ENCODE peak calls at places on chromosomes 12 and 14, in four cellular contexts. E, T, S and W are unnamed samples. For H3K4me1, the result is how much of the 10 kb centered on the place peaks cover.

GRCh38 chr12:51307655-51308593 is 16.1 kb downstream of the BIN2 start:
- DNase-seq in E (peak), T (no peak), S (no peak), W (no peak)

GRCh38 chr12:95258146-95258545 is 40.5 kb downstream of the VEZT start:
- DNase-seq in E (peak), T (no peak), S (no peak), W (no peak)

GRCh38 chr14:77084991-77085390 is 13.1 kb upstream of the CIPC start:
- DNase-seq in E (no peak), T (no peak), S (no peak), W (no peak)

GRCh38 chr12:2930865-2931264 is 28.3 kb upstream of the TEAD4 start:
- DNase-seq in E (no peak), T (no peak), S (no peak), W (no peak)

GRCh38 chr14:31596691-31597090 is 35.5 kb downstream of the NUBPL start:
- DNase-seq in E (peak), T (no peak), S (no peak), W (no peak)

GRCh38 chr14:98548071-98548686 is 723.8 kb downstream of the BCL11B start:
- DNase-seq in E (no peak), T (no peak), S (no peak), W (no peak)

GRCh38 chr12:48177985-48178384 is 5.5 kb upstream of the CCDC184 start:
- DNase-seq in E (no peak), T (no peak), S (no peak), W (no peak)

GRCh38 chr12:20250761-20251160 is 117.6 kb upstream of the PDE3A start:
- DNase-seq in E (no peak), T (no peak), S (no peak), W (no peak)

GRCh38 chr14:105023144-105023543 is 2.3 kb upstream of the CDCA4 start:
- DNase-seq in E (no peak), T (no peak), S (no peak), W (no peak)

GRCh38 chr14:21317433-21317832 is 37.5 kb downstream of the RPGRIP1 start:
- DNase-seq in E (no peak), T (no peak), S (no peak), W (no peak)

GRCh38 chr12:124916370-124917134 is 2.1 kb upstream of the UBC start:
- DNase-seq in E (peak), T (peak), S (peak), W (peak)

GRCh38 chr14:80485764-80486163 is 274.5 kb upstream of the DIO2 start:
- DNase-seq in E (peak), T (no peak), S (no peak), W (no peak)

GRCh38 chr12:115320967-115321366 is 637.0 kb upstream of the TBX3 start:
- DNase-seq in E (no peak), T (no peak), S (no peak), W (no peak)

GRCh38 chr14:98958048-98959031 is 313.7 kb downstream of the BCL11B start:
- DNase-seq in E (no peak), T (no peak), S (no peak), W (no peak)

GRCh38 chr12:3148366-3149000 is 71.3 kb downstream of the TSPAN9 start:
- DNase-seq in E (peak), T (no peak), S (peak), W (no peak)

GRCh38 chr12:65868133-65868705 is 43.9 kb downstream of the HMGA2 start:
- DNase-seq in E (peak), T (no peak), S (no peak), W (no peak)

GRCh38 chr14:105322791-105323556 is 8.4 kb downstream of the PACS2 start:
- DNase-seq in E (no peak), T (no peak), S (no peak), W (no peak)

GRCh38 chr12:127425474-127425873 is 841.5 kb upstream of the TMEM132C start:
- DNase-seq in E (no peak), T (no peak), S (no peak), W (no peak)

GRCh38 chr12:42946776-42947435 is 357.4 kb upstream of the PRICKLE1 start:
- DNase-seq in E (no peak), T (no peak), S (no peak), W (no peak)

GRCh38 chr14:93012516-93013367 is 89.8 kb downstream of the CHGA start:
- DNase-seq in E (no peak), T (no peak), S (no peak), W (no peak)

GRCh38 chr12:7638064-7638763 is 27.5 kb downstream of the APOBEC1 start:
- DNase-seq in E (no peak), T (no peak), S (no peak), W (no peak)

GRCh38 chr14:104224516-104225281 is 86.3 kb downstream of the KIF26A start:
- DNase-seq in E (no peak), T (no peak), S (peak), W (peak)

GRCh38 chr14:100623961-100624360 is 36.7 kb upstream of the BEGAIN start:
- DNase-seq in E (no peak), T (no peak), S (no peak), W (peak)

GRCh38 chr12:62912644-62913043 is 22.3 kb downstream of the PPM1H start:
- DNase-seq in E (no peak), T (no peak), S (no peak), W (no peak)

GRCh38 chr12:88391556-88391955 is 188.7 kb downstream of the KITLG start:
- DNase-seq in E (peak), T (no peak), S (no peak), W (no peak)

DNA sequence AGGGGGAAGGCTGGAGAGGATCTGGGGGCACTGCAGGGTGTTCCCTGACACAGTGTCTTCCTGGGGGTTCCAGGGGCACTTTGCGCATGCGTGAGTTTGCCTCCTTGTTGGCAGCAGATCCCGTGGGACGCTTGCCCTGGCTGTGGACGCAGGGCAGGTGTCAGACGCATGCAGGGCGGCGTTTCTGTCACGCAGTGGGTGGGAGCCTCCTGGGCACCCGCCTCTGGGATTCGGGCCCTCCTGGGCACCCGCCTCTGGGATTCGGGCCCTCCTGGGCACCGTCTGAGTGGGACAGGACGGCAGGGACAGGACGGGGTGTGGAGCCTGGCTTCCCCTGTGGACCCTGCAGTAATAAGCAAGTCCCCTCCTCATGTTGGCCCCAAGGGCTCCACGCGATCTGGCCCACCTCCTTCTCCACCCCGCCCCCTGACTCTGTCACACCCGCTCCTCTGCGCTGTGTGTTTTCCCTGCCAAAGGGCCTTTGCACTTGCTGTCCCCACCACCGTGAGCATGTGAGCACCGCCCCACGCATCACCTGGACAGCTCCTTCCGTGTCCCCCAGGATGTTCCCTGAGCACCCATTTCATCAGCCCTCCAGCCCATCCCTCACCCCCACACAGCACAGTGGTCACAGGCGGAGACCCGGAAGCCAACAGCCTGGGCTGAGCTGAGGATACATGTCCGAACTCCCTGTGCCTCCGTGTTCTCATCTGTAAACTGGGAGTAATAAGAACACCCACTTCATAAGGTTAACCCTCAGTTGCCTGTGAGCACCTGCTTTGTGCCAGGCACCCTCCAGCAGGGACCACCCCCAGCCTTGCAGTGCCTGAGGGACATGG is 4.4 kb downstream of the MMP17 start:
- DNase-seq in E (peak), T (no peak), S (peak), W (peak)
- TF ChIP-seq POLR2A in E (no peak), T (no peak), S (no peak), W (no peak)

GRCh38 chr14:90804776-90805391 is 11.3 kb downstream of the TTC7B start:
- DNase-seq in E (no peak), T (no peak), S (no peak), W (no peak)
- H3K27ac ChIP-seq in E (no peak), T (no peak), S (no peak), W (no peak)

DNA sequence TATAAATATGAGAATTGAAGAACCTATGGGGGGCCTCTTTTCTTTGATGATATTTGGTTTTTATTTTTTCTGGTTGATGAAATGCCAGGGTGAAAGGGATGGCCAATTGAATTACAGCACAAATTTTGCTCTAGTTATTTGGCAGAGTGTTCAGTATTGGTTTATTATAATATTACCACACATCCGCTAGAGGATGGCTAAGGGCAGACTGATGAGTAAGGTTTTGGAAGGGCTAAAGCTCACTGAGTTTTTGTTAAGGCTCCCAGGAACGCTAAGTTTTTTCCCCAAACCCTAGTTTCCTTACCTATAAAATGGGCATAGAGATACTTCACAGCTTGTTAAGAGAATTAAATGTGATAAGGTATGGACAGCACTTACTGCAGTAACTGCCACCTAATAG is 34.3 kb upstream of the LRRC10 start:
- DNase-seq in E (peak), T (no peak), S (no peak), W (no peak)
- H3K4me1 ChIP-seq in E (under half), T (under half), S (under half), W (under half)

GRCh38 chr12:112937741-112938719 is at the start of gene OAS3:
- DNase-seq in E (peak), T (peak), S (peak), W (peak)
- TF ChIP-seq POLR2A in E (no peak), T (no peak), S (no peak), W (no peak)

GRCh38 chr12:15274561-15274967 is 47.7 kb upstream of the PTPRO start:
- DNase-seq in E (no peak), T (peak), S (no peak), W (no peak)
- H3K27ac ChIP-seq in E (no peak), T (peak), S (no peak), W (no peak)

GRCh38 chr12:50104614-50105366 is 982 bp downstream of the GPD1 start:
- DNase-seq in E (no peak), T (no peak), S (no peak), W (no peak)

GRCh38 chr12:50102648-50103309 is 1.0 kb upstream of the GPD1 start:
- DNase-seq in E (no peak), T (no peak), S (no peak), W (peak)

GRCh38 chr12:50102186-50102585 is 1.6 kb upstream of the GPD1 start:
- DNase-seq in E (no peak), T (no peak), S (no peak), W (no peak)

GRCh38 chr12:50103767-50104321 is at the start of gene GPD1:
- DNase-seq in E (peak), T (peak), S (peak), W (peak)

GRCh38 chr12:50103351-50103750 is 457 bp upstream of the GPD1 start:
- DNase-seq in E (no peak), T (no peak), S (no peak), W (no peak)
- H3K4me1 ChIP-seq in E (under half), T (under half), S (under half), W (under half)

DNA sequence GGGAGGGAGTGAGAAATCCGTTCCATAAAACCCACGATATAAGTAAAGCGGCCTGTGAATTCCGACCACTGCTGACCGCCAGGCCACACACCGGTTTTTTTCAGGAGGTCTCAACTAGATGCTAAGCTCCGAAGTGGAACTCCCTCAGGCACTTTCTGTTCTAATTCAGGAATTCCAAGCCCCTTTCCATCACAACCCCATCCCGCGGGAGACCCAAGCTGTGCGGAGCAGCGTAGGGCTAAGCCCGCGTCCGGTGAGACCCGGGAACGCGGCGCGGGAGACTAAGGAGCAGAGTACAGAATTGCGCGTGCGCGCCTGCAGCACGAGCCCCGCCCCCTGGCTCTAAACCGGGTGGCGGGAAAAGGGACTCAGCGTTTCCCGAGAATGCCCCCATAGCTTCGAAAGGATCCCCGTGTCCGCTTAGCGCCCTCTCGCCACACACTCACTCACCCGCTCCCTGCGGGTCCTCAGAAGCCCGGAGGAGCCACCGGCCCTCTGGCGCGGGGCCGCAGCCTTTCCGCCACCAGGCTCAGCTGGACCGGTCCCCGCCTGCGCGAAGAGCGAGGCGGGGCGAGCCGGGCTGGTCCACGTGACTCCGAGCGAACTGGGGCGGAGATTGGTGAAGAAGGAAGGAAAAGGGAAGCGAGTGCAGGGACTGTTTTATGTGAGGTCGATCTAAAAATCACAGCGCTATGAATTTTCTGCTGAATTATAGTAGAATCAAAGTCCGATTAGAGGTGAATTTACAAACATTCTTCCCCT is at the start of gene TIMELESS:
- DNase-seq in E (peak), T (peak), S (peak), W (peak)
- TF ChIP-seq POLR2A in E (peak), T (no peak), S (peak), W (peak)

GRCh38 chr12:93750056-93750455 is 72.9 kb downstream of the CRADD start:
- DNase-seq in E (no peak), T (no peak), S (no peak), W (no peak)

GRCh38 chr12:93756295-93756694 is 79.1 kb downstream of the CRADD start:
- DNase-seq in E (no peak), T (no peak), S (no peak), W (no peak)

GRCh38 chr12:93751864-93752610 is 74.9 kb downstream of the CRADD start:
- DNase-seq in E (peak), T (no peak), S (no peak), W (no peak)

GRCh38 chr12:93753285-93753684 is 76.1 kb downstream of the CRADD start:
- DNase-seq in E (no peak), T (no peak), S (no peak), W (no peak)

GRCh38 chr12:93753838-93754429 is 76.8 kb downstream of the CRADD start:
- DNase-seq in E (no peak), T (no peak), S (no peak), W (no peak)
- H3K27ac ChIP-seq in E (no peak), T (no peak), S (no peak), W (no peak)